ENCODE peak calls at places on chromosomes 12 and 14, in six cellular contexts. J is T1000, Z is esophagus squamous epithelium, L is aorta, P is glomerular endothelial cell, S is NCI-H2107. E is an unnamed sample.
A peak's percentile ranks its signal among the peaks of the same experiment; 100 is the strongest.

GRCh38 chr14:58272589-58273372 is 25.6 kb upstream of the ARID4A start:
- DNase-seq in J (no peak), Z (no peak), L (no peak), P (no peak), S (no peak), E (no peak)

GRCh38 chr14:21024668-21025373 is at the start of gene NDRG2:
- DNase-seq in J (no peak), Z (no peak), L (peak; percentile 89), P (no peak), S (no peak), E (no peak)

GRCh38 chr12:124913474-124914391 is 717 bp downstream of the UBC start:
- DNase-seq in J (no peak), Z (no peak), L (peak; percentile 94), P (no peak), S (no peak), E (no peak)

GRCh38 chr14:21109377-21110260 is 8.8 kb downstream of the TMEM253 start:
- DNase-seq in J (no peak), Z (no peak), L (no peak), P (no peak), S (peak; percentile 93), E (no peak)

GRCh38 chr12:29673346-29673745 is 110.4 kb downstream of the TMTC1 start:
- DNase-seq in J (no peak), Z (no peak), L (no peak), P (no peak), S (no peak), E (no peak)

GRCh38 chr12:67457799-67458680 is 188.9 kb downstream of the CAND1 start:
- DNase-seq in J (no peak), Z (no peak), L (no peak), P (no peak), S (no peak), E (no peak)

GRCh38 chr12:23950011-23950774 is 723 bp upstream of the SOX5 start:
- DNase-seq in J (no peak), Z (no peak), L (no peak), P (no peak), S (no peak), E (no peak)

GRCh38 chr14:69573841-69574265 is 818 bp downstream of the CCDC177 start:
- DNase-seq in J (no peak), Z (no peak), L (no peak), P (no peak), S (peak; percentile 95), E (no peak)

GRCh38 chr14:71021347-71022014 is 114.2 kb downstream of the PCNX1 start:
- DNase-seq in J (no peak), Z (no peak), L (no peak), P (no peak), S (no peak), E (no peak)

GRCh38 chr12:102484017-102484731 is 3.8 kb upstream of the IGF1 start:
- DNase-seq in J (no peak), Z (no peak), L (peak; percentile 80), P (peak; percentile 23), S (no peak), E (no peak)

GRCh38 chr14:95320076-95320895 is 578 bp upstream of the CLMN start:
- DNase-seq in J (no peak), Z (no peak), L (no peak), P (no peak), S (no peak), E (no peak)

E was measured in vagina.